ENCODE peak calls at places on chromosome 16, in nine cellular contexts. H, W, U, M, E, T, V, P and S are unnamed samples.

GRCh38 chr16:64121473-64121872 is 1000.4 kb downstream of the CDH11 start:
- DNase-seq in H (no peak), W (no peak), U (no peak), M (no peak), E (no peak), T (no peak), V (peak), P (peak), S (no peak)

GRCh38 chr16:87496101-87496801 is 3.4 kb upstream of the ZCCHC14 start:
- DNase-seq in H (no peak), W (no peak), U (no peak), M (no peak), E (no peak), T (no peak), V (no peak), P (no peak), S (no peak)

GRCh38 chr16:14564881-14565687 is 65.0 kb downstream of the PARN start:
- DNase-seq in H (no peak), W (peak), U (peak), M (no peak), E (no peak), T (peak), V (peak), P (peak), S (no peak)

GRCh38 chr16:56203052-56203451 is 11.8 kb downstream of the GNAO1 start:
- DNase-seq in H (no peak), W (peak), U (no peak), M (no peak), E (peak), T (no peak), V (peak), P (peak), S (no peak)

GRCh38 chr16:88561485-88562369 is 8.5 kb upstream of the ZC3H18 start:
- DNase-seq in H (peak), W (peak), U (peak), M (no peak), E (peak), T (peak), V (peak), P (peak), S (no peak)

GRCh38 chr16:23608194-23608593 is 12.1 kb upstream of the NDUFAB1 start:
- DNase-seq in H (no peak), W (peak), U (peak), M (no peak), E (no peak), T (no peak), V (peak), P (peak), S (no peak)

GRCh38 chr16:9077001-9077809 is 14.2 kb upstream of the HAPSTR1 start:
- DNase-seq in H (no peak), W (peak), U (no peak), M (no peak), E (no peak), T (no peak), V (peak), P (peak), S (no peak)

GRCh38 chr16:68759062-68759461 is 22.0 kb downstream of the CDH1 start:
- DNase-seq in H (no peak), W (no peak), U (no peak), M (no peak), E (no peak), T (no peak), V (no peak), P (no peak), S (no peak)

GRCh38 chr16:82639666-82640336 is 13.0 kb downstream of the CDH13 start:
- DNase-seq in H (peak), W (peak), U (peak), M (no peak), E (peak), T (no peak), V (peak), P (peak), S (no peak)

GRCh38 chr16:68902376-68903345 is 59.3 kb downstream of the TANGO6 start:
- DNase-seq in H (peak), W (peak), U (peak), M (no peak), E (peak), T (peak), V (peak), P (peak), S (no peak)

GRCh38 chr16:80038566-80038965 is 438.0 kb upstream of the MAF start:
- DNase-seq in H (no peak), W (no peak), U (no peak), M (no peak), E (no peak), T (no peak), V (no peak), P (no peak), S (no peak)

GRCh38 chr16:73056911-73057310 is 9.0 kb upstream of the ZFHX3 start:
- DNase-seq in H (no peak), W (peak), U (no peak), M (no peak), E (no peak), T (no peak), V (peak), P (no peak), S (no peak)

GRCh38 chr16:14501331-14502255 is 128.5 kb downstream of the PARN start:
- DNase-seq in H (peak), W (peak), U (peak), M (peak), E (peak), T (peak), V (peak), P (peak), S (peak)

GRCh38 chr16:35173295-35173694 is 1713.9 kb downstream of the TP53TG3F start:
- DNase-seq in H (no peak), W (no peak), U (no peak), M (no peak), E (no peak), T (no peak), V (no peak), P (no peak), S (no peak)

GRCh38 chr16:86061771-86062170 is 162.8 kb downstream of the IRF8 start:
- DNase-seq in H (no peak), W (no peak), U (no peak), M (no peak), E (no peak), T (no peak), V (no peak), P (no peak), S (no peak)

GRCh38 chr16:58346831-58347371 is 45.4 kb upstream of the GINS3 start:
- DNase-seq in H (no peak), W (no peak), U (no peak), M (no peak), E (no peak), T (no peak), V (no peak), P (no peak), S (no peak)

GRCh38 chr16:29974291-29975133 is 844 bp downstream of the TAOK2 start:
- DNase-seq in H (no peak), W (peak), U (peak), M (no peak), E (no peak), T (no peak), V (no peak), P (peak), S (no peak)

GRCh38 chr16:58513874-58514273 is 1.4 kb upstream of the SETD6 start:
- DNase-seq in H (no peak), W (peak), U (no peak), M (no peak), E (no peak), T (no peak), V (no peak), P (peak), S (no peak)

GRCh38 chr16:74709477-74709877 is 8.8 kb upstream of the MLKL start:
- DNase-seq in H (peak), W (peak), U (peak), M (peak), E (peak), T (peak), V (peak), P (peak), S (peak)

GRCh38 chr16:65218348-65218747 is 96.5 kb upstream of the CDH11 start:
- DNase-seq in H (no peak), W (no peak), U (no peak), M (no peak), E (no peak), T (no peak), V (no peak), P (no peak), S (no peak)

GRCh38 chr16:2663553-2664521 is 18.5 kb upstream of the KCTD5 start:
- DNase-seq in H (peak), W (peak), U (no peak), M (no peak), E (peak), T (peak), V (peak), P (no peak), S (peak)

GRCh38 chr16:26709175-26709574 is 357.6 kb upstream of the C16orf82 start:
- DNase-seq in H (no peak), W (no peak), U (no peak), M (no peak), E (no peak), T (no peak), V (no peak), P (no peak), S (peak)

GRCh38 chr16:82633964-82634600 is 7.3 kb downstream of the CDH13 start:
- DNase-seq in H (peak), W (peak), U (peak), M (no peak), E (no peak), T (peak), V (peak), P (peak), S (no peak)

GRCh38 chr16:3183445-3184139 is 4.4 kb upstream of the OR1F1 start:
- DNase-seq in H (no peak), W (no peak), U (no peak), M (no peak), E (peak), T (no peak), V (no peak), P (no peak), S (no peak)

GRCh38 chr16:55899857-55900256 is 24.7 kb upstream of the CES5A start:
- DNase-seq in H (no peak), W (no peak), U (no peak), M (no peak), E (no peak), T (no peak), V (no peak), P (no peak), S (no peak)

GRCh38 chr16:86653289-86654006 is 75.1 kb downstream of the FOXL1 start:
- DNase-seq in H (no peak), W (peak), U (no peak), M (no peak), E (no peak), T (no peak), V (no peak), P (peak), S (no peak)

GRCh38 chr16:50152386-50152806 is 710 bp upstream of the TENT4B start:
- DNase-seq in H (peak), W (peak), U (no peak), M (no peak), E (no peak), T (peak), V (peak), P (no peak), S (no peak)

GRCh38 chr16:51407921-51408320 is 256.9 kb upstream of the SALL1 start:
- DNase-seq in H (no peak), W (no peak), U (no peak), M (no peak), E (no peak), T (no peak), V (no peak), P (no peak), S (no peak)

GRCh38 chr16:64428463-64428862 is 693.4 kb downstream of the CDH11 start:
- DNase-seq in H (no peak), W (peak), U (peak), M (no peak), E (no peak), T (no peak), V (peak), P (peak), S (no peak)

GRCh38 chr16:4928227-4928626 is 8.7 kb downstream of the PPL start:
- DNase-seq in H (no peak), W (no peak), U (no peak), M (no peak), E (no peak), T (no peak), V (no peak), P (no peak), S (no peak)

GRCh38 chr16:80014241-80014939 is 413.9 kb upstream of the MAF start:
- DNase-seq in H (no peak), W (no peak), U (no peak), M (no peak), E (no peak), T (no peak), V (peak), P (no peak), S (no peak)

GRCh38 chr16:46918905-46919792 is 35.0 kb downstream of the GPT2 start:
- DNase-seq in H (no peak), W (no peak), U (no peak), M (no peak), E (peak), T (no peak), V (no peak), P (no peak), S (no peak)

GRCh38 chr16:75801307-75801706 is 75.0 kb upstream of the CPHXL start:
- DNase-seq in H (no peak), W (no peak), U (no peak), M (no peak), E (no peak), T (no peak), V (peak), P (no peak), S (no peak)
- TF ChIP-seq CTCF in H (no peak), W (no peak), U (no peak), M (no peak), E (peak), T (no peak), V (peak), P (peak), S (no peak)

DNA sequence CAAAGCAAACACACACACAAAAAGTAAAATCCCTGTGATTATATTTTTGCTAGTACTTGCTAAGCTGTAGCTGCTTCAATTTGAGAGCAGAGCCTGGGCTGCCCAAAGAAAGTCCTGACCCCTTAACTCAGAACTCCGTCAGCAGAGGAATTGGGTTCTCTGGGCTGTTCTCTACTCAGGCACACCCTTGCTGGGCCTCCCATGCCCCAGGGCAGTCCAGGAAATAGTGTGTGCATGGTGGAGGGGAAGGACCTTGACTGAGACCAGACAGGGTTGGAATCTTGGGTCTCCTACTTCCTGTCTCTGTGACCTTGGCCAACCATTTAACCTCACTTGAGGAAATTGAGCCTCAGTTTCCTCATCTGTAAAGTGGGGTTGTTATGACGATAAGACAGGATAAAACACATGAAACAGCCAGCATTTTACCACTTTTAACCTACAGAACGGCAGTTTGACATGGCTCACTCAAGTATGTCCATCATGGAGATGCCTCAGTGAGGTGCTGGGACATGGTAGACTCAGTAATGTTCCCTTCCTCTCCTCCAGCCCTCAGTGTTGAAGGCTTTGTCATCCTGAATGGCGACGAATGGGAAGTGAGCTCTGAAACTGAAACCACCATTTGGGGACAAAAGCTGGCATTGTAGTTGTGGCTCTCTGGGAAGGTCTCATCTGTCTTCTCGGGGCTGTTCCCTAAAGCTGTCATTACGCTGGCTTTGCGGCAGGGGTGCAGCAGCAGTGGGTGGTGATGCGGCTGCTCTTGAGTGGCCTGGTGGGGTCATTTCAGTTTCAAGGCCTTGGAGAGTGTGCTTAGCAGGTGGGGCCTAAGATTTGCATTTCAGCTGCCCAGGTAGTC is 74.9 kb downstream of the CMIP start:
- DNase-seq in H (no peak), W (no peak), U (no peak), M (no peak), E (no peak), T (no peak), V (no peak), P (no peak), S (no peak)
- TF ChIP-seq CTCF in H (no peak), W (no peak), U (no peak), M (no peak), E (no peak), T (no peak), V (no peak), P (no peak), S (no peak)

GRCh38 chr16:11396241-11397048 is 51.2 kb downstream of the RMI2 start:
- DNase-seq in H (peak), W (peak), U (peak), M (peak), E (peak), T (peak), V (peak), P (peak), S (peak)

GRCh38 chr16:11393861-11394592 is 48.8 kb downstream of the RMI2 start:
- DNase-seq in H (no peak), W (no peak), U (no peak), M (no peak), E (no peak), T (no peak), V (no peak), P (no peak), S (no peak)

GRCh38 chr16:11394593-11394960 is 49.3 kb downstream of the RMI2 start:
- DNase-seq in H (no peak), W (no peak), U (no peak), M (no peak), E (no peak), T (no peak), V (no peak), P (no peak), S (no peak)

GRCh38 chr16:11395949-11396240 is 50.6 kb downstream of the RMI2 start:
- DNase-seq in H (no peak), W (no peak), U (no peak), M (no peak), E (no peak), T (no peak), V (no peak), P (no peak), S (no peak)

GRCh38 chr16:11395008-11395948 is 50.0 kb downstream of the RMI2 start:
- DNase-seq in H (no peak), W (no peak), U (no peak), M (no peak), E (no peak), T (peak), V (no peak), P (no peak), S (no peak)
- TF ChIP-seq CTCF in H (no peak), W (no peak), U (no peak), M (no peak), E (no peak), T (no peak), V (peak), P (no peak), S (no peak)

GRCh38 chr16:31698901-31699300 is 171.2 kb downstream of the AHSP start:
- DNase-seq in H (no peak), W (no peak), U (no peak), M (no peak), E (no peak), T (no peak), V (no peak), P (no peak), S (no peak)

GRCh38 chr16:31700200-31700529 is 172.5 kb downstream of the AHSP start:
- DNase-seq in H (no peak), W (no peak), U (no peak), M (no peak), E (no peak), T (no peak), V (no peak), P (no peak), S (no peak)

GRCh38 chr16:31699601-31700000 is 171.9 kb downstream of the AHSP start:
- DNase-seq in H (no peak), W (no peak), U (no peak), M (no peak), E (no peak), T (no peak), V (no peak), P (no peak), S (no peak)

GRCh38 chr16:31701734-31702133 is 171.9 kb upstream of the ZNF267 start:
- DNase-seq in H (no peak), W (no peak), U (no peak), M (no peak), E (no peak), T (no peak), V (peak), P (no peak), S (no peak)

DNA sequence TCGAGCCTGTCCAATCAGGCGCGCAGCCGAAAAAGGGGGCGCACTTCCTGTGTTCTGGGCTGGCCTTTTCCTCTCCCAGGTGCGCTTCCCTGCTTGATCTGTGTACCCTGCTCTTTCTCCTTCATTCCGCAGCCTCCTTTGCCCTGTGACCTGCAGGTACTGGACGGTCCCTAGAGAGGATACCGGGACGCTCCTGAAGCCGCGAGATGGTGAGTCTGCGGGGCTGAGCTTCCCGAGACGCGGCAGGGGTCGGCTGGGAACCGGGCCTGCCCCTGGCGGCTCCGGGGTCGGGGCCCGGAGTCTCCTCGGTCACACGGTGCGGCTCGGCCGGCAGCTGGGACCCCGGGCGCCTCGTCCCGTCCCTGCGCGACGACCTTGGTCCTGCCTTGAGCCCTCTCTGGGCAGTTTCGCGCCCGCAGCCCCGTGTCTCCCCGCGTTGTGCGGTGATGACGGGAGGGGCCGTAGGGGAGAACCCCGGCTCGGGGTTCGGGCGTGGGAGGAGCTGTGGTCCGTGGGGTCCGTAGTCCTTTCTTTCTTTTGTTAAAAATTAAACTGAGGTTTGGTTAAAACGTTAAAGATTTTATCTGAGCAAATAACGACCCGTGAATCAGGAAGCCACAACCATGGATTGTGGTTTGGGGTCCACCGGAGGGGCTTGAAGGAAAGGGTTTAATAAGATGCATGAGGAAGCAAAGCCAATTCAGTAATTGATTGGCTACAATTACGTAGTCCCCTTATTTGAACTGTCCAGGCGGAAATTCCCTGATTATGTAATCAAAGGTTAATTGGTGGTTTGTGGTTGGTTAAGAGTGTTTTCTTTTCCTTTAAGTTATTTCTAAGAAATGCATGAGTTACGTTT is 172.8 kb upstream of the ZNF267 start:
- DNase-seq in H (peak), W (peak), U (no peak), M (peak), E (peak), T (peak), V (peak), P (peak), S (peak)
- TF ChIP-seq CTCF in H (no peak), W (no peak), U (no peak), M (no peak), E (no peak), T (no peak), V (no peak), P (peak), S (no peak)

GRCh38 chr16:12471383-12471782 is 332.3 kb downstream of the CPPED1 start:
- DNase-seq in H (no peak), W (no peak), U (no peak), M (no peak), E (no peak), T (no peak), V (no peak), P (no peak), S (no peak)

GRCh38 chr16:12467418-12468210 is 336.1 kb downstream of the CPPED1 start:
- DNase-seq in H (no peak), W (no peak), U (no peak), M (no peak), E (no peak), T (no peak), V (no peak), P (no peak), S (no peak)

GRCh38 chr16:12463961-12464360 is 339.7 kb downstream of the CPPED1 start:
- DNase-seq in H (no peak), W (no peak), U (no peak), M (no peak), E (no peak), T (no peak), V (no peak), P (no peak), S (no peak)

GRCh38 chr16:12470311-12471229 is 333.1 kb downstream of the CPPED1 start:
- DNase-seq in H (no peak), W (no peak), U (peak), M (no peak), E (no peak), T (no peak), V (no peak), P (peak), S (no peak)

GRCh38 chr16:12468552-12468951 is 335.1 kb downstream of the CPPED1 start:
- DNase-seq in H (no peak), W (no peak), U (no peak), M (no peak), E (no peak), T (no peak), V (no peak), P (no peak), S (no peak)
- TF ChIP-seq CTCF in H (no peak), W (no peak), U (peak), M (no peak), E (peak), T (no peak), V (no peak), P (no peak), S (no peak)